ENCODE peak calls at places on chromosomes 1 and 21, in nine cellular contexts. One of them, this sample, is unnamed.

GRCh38 chr1:172909606-172910326 is 141.0 kb downstream of the TNFSF18 start:
- DNase-seq in left ventricle myocardium inferior: no peak
- DNase-seq in CD8-positive, alpha-beta T cell: no peak
- DNase-seq in upper lobe of right lung: no peak
- DNase-seq in tibial nerve: no peak
- DNase-seq in HCT116: no peak
- DNase-seq in lung: no peak
- DNase-seq in heart right ventricle: no peak
- DNase-seq in tibial artery: no peak
- DNase-seq in this sample: no peak

GRCh38 chr1:117584181-117584580 is 21.7 kb upstream of the TENT5C start:
- DNase-seq in tibial nerve: no peak
- DNase-seq in CD8-positive, alpha-beta T cell: no peak
- DNase-seq in lung: no peak
- DNase-seq in HCT116: no peak
- DNase-seq in tibial artery: peak; percentile 1
- DNase-seq in upper lobe of right lung: no peak
- DNase-seq in heart right ventricle: no peak
- DNase-seq in left ventricle myocardium inferior: no peak
- DNase-seq in this sample: no peak

GRCh38 chr1:155184351-155184811 is 10.7 kb downstream of the TRIM46 start:
- DNase-seq in left ventricle myocardium inferior: no peak
- DNase-seq in lung: no peak
- DNase-seq in tibial artery: no peak
- DNase-seq in tibial nerve: no peak
- DNase-seq in upper lobe of right lung: no peak
- DNase-seq in CD8-positive, alpha-beta T cell: no peak
- DNase-seq in heart right ventricle: no peak
- DNase-seq in HCT116: no peak
- DNase-seq in this sample: no peak

GRCh38 chr1:214427871-214428277 is 123.5 kb downstream of the PTPN14 start:
- DNase-seq in upper lobe of right lung: no peak
- DNase-seq in CD8-positive, alpha-beta T cell: peak; percentile 72
- DNase-seq in left ventricle myocardium inferior: no peak
- DNase-seq in tibial artery: no peak
- DNase-seq in lung: no peak
- DNase-seq in tibial nerve: no peak
- DNase-seq in heart right ventricle: no peak
- DNase-seq in HCT116: peak; percentile 77
- DNase-seq in this sample: peak; percentile 81

GRCh38 chr1:162136760-162137537 is 67.5 kb downstream of the NOS1AP start:
- DNase-seq in tibial artery: no peak
- DNase-seq in left ventricle myocardium inferior: no peak
- DNase-seq in upper lobe of right lung: no peak
- DNase-seq in lung: no peak
- DNase-seq in CD8-positive, alpha-beta T cell: no peak
- DNase-seq in tibial nerve: no peak
- DNase-seq in HCT116: peak; percentile 43
- DNase-seq in heart right ventricle: no peak
- DNase-seq in this sample: no peak

GRCh38 chr1:224542783-224543440 is 73.2 kb upstream of the CNIH3 start:
- DNase-seq in left ventricle myocardium inferior: no peak
- DNase-seq in HCT116: peak; percentile 84
- DNase-seq in tibial nerve: no peak
- DNase-seq in upper lobe of right lung: no peak
- DNase-seq in CD8-positive, alpha-beta T cell: no peak
- DNase-seq in tibial artery: no peak
- DNase-seq in lung: no peak
- DNase-seq in heart right ventricle: no peak
- DNase-seq in this sample: peak; percentile 93

GRCh38 chr21:14988760-14989159 is 76.0 kb downstream of the NRIP1 start:
- DNase-seq in tibial nerve: no peak
- DNase-seq in lung: no peak
- DNase-seq in HCT116: no peak
- DNase-seq in CD8-positive, alpha-beta T cell: no peak
- DNase-seq in upper lobe of right lung: no peak
- DNase-seq in heart right ventricle: no peak
- DNase-seq in left ventricle myocardium inferior: no peak
- DNase-seq in tibial artery: no peak
- DNase-seq in this sample: no peak

GRCh38 chr1:118963456-118964430 is 24.4 kb downstream of the TBX15 start:
- DNase-seq in heart right ventricle: no peak
- DNase-seq in tibial nerve: no peak
- DNase-seq in left ventricle myocardium inferior: no peak
- DNase-seq in CD8-positive, alpha-beta T cell: no peak
- DNase-seq in tibial artery: no peak
- DNase-seq in lung: no peak
- DNase-seq in HCT116: peak; percentile 35
- DNase-seq in upper lobe of right lung: no peak
- DNase-seq in this sample: peak; percentile 26

GRCh38 chr1:44316231-44316759 is 38.8 kb downstream of the ERI3 start:
- DNase-seq in left ventricle myocardium inferior: no peak
- DNase-seq in HCT116: no peak
- DNase-seq in upper lobe of right lung: no peak
- DNase-seq in tibial artery: no peak
- DNase-seq in tibial nerve: no peak
- DNase-seq in lung: no peak
- DNase-seq in CD8-positive, alpha-beta T cell: no peak
- DNase-seq in heart right ventricle: no peak
- DNase-seq in this sample: no peak

GRCh38 chr1:50420689-50421365 is 2.4 kb downstream of the DMRTA2 start:
- DNase-seq in tibial artery: no peak
- DNase-seq in HCT116: no peak
- DNase-seq in CD8-positive, alpha-beta T cell: no peak
- DNase-seq in tibial nerve: no peak
- DNase-seq in heart right ventricle: no peak
- DNase-seq in upper lobe of right lung: no peak
- DNase-seq in left ventricle myocardium inferior: no peak
- DNase-seq in lung: no peak
- DNase-seq in this sample: peak; percentile 34

GRCh38 chr1:41109316-41110263 is 88.1 kb upstream of the SLFNL1 start:
- DNase-seq in HCT116: peak; percentile 75
- DNase-seq in tibial nerve: peak; percentile 32
- DNase-seq in CD8-positive, alpha-beta T cell: no peak
- DNase-seq in heart right ventricle: no peak
- DNase-seq in left ventricle myocardium inferior: no peak
- DNase-seq in lung: peak; percentile 50
- DNase-seq in upper lobe of right lung: no peak
- DNase-seq in tibial artery: peak; percentile 77
- DNase-seq in this sample: peak; percentile 58

GRCh38 chr1:52771384-52771783 is 45.1 kb downstream of the ZYG11B start:
- DNase-seq in left ventricle myocardium inferior: no peak
- DNase-seq in tibial nerve: no peak
- DNase-seq in CD8-positive, alpha-beta T cell: no peak
- DNase-seq in tibial artery: no peak
- DNase-seq in heart right ventricle: no peak
- DNase-seq in lung: no peak
- DNase-seq in upper lobe of right lung: no peak
- DNase-seq in HCT116: no peak
- DNase-seq in this sample: no peak

GRCh38 chr1:23743287-23744052 is at the start of gene ELOA:
- DNase-seq in tibial artery: peak; percentile 85
- DNase-seq in CD8-positive, alpha-beta T cell: peak; percentile 79
- DNase-seq in HCT116: no peak
- DNase-seq in upper lobe of right lung: peak; percentile 91
- DNase-seq in lung: peak; percentile 74
- DNase-seq in left ventricle myocardium inferior: peak; percentile 79
- DNase-seq in tibial nerve: peak; percentile 31
- DNase-seq in heart right ventricle: peak; percentile 79
- DNase-seq in this sample: peak; percentile 84

GRCh38 chr1:67214420-67215174 is 48.3 kb downstream of the IL23R start:
- DNase-seq in tibial nerve: no peak
- DNase-seq in upper lobe of right lung: no peak
- DNase-seq in HCT116: peak; percentile 19
- DNase-seq in tibial artery: no peak
- DNase-seq in heart right ventricle: no peak
- DNase-seq in left ventricle myocardium inferior: no peak
- DNase-seq in CD8-positive, alpha-beta T cell: peak; percentile 45
- DNase-seq in lung: no peak
- DNase-seq in this sample: peak; percentile 38
- H3K27ac ChIP-seq in tibial nerve: no peak overlapping the region
- H3K27ac ChIP-seq in upper lobe of right lung: no peak overlapping the region
- H3K27ac ChIP-seq in HCT116: no peak overlapping the region
- H3K27ac ChIP-seq in tibial artery: no peak overlapping the region
- H3K27ac ChIP-seq in heart right ventricle: no peak overlapping the region
- H3K27ac ChIP-seq in left ventricle myocardium inferior: no peak overlapping the region
- H3K27ac ChIP-seq in CD8-positive, alpha-beta T cell: no peak overlapping the region
- H3K27ac ChIP-seq in lung: no peak overlapping the region
- H3K27ac ChIP-seq in this sample: no peak overlapping the region

GRCh38 chr1:178133291-178133989 is 39.5 kb downstream of the RASAL2 start:
- DNase-seq in CD8-positive, alpha-beta T cell: no peak
- DNase-seq in HCT116: no peak
- DNase-seq in left ventricle myocardium inferior: no peak
- DNase-seq in upper lobe of right lung: no peak
- DNase-seq in lung: no peak
- DNase-seq in heart right ventricle: no peak
- DNase-seq in tibial nerve: no peak
- DNase-seq in tibial artery: no peak
- DNase-seq in this sample: no peak

GRCh38 chr1:178142806-178143205 is 48.9 kb downstream of the RASAL2 start:
- DNase-seq in lung: no peak
- DNase-seq in tibial artery: no peak
- DNase-seq in tibial nerve: no peak
- DNase-seq in HCT116: no peak
- DNase-seq in heart right ventricle: no peak
- DNase-seq in CD8-positive, alpha-beta T cell: no peak
- DNase-seq in left ventricle myocardium inferior: no peak
- DNase-seq in upper lobe of right lung: no peak
- DNase-seq in this sample: peak; percentile 13

GRCh38 chr1:178134061-178134460 is 40.2 kb downstream of the RASAL2 start:
- DNase-seq in upper lobe of right lung: no peak
- DNase-seq in lung: no peak
- DNase-seq in HCT116: no peak
- DNase-seq in tibial artery: no peak
- DNase-seq in heart right ventricle: no peak
- DNase-seq in CD8-positive, alpha-beta T cell: no peak
- DNase-seq in left ventricle myocardium inferior: no peak
- DNase-seq in tibial nerve: no peak
- DNase-seq in this sample: peak; percentile 53

GRCh38 chr1:178137238-178137637 is 43.3 kb downstream of the RASAL2 start:
- DNase-seq in left ventricle myocardium inferior: no peak
- DNase-seq in lung: no peak
- DNase-seq in tibial nerve: no peak
- DNase-seq in heart right ventricle: no peak
- DNase-seq in HCT116: no peak
- DNase-seq in upper lobe of right lung: no peak
- DNase-seq in tibial artery: no peak
- DNase-seq in CD8-positive, alpha-beta T cell: no peak
- DNase-seq in this sample: no peak
- TF ChIP-seq CTCF in left ventricle myocardium inferior: no peak
- TF ChIP-seq CTCF in lung: no peak
- TF ChIP-seq CTCF in tibial nerve: no peak
- TF ChIP-seq CTCF in heart right ventricle: peak; percentile 40
- TF ChIP-seq CTCF in HCT116: no peak
- TF ChIP-seq CTCF in upper lobe of right lung: no peak
- TF ChIP-seq CTCF in tibial artery: no peak
- TF ChIP-seq CTCF in CD8-positive, alpha-beta T cell: no peak
- TF ChIP-seq CTCF in this sample: no peak

DNA sequence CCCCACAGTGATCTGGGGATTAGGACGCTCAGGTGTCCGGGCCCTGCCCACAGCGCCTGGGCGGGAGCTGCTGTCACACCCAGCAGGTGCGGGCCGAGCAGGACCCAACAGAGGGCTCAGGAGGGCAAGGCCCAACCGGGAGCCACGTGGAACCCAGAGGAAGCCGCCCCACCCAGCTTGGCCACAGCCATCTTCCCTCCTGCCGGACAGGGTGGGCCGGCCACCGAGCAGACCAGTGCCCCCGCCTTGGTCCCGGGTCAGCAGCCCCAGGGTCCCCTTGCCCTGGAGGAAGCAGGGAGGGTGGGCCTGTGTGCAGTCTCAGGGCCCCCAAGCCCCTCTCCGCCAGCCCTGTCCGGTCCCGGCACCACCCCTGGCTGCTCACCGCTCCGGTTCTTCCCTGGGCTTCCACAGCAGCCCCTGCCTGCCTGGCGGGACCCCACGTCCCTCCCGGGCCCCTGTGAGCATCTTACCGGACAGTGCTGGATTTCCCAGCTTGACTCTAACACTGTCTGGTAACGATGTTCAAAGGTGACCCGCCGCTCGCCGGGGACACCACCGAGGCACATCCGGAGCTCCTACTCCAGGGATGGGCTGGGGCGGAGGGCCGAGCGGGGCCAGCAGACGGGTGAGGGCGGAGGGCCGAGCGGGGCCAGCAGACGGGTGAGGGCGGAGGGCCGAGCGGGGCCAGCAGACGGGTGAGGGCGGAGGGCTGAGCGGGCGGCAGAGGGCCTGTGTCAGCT is 6.1 kb upstream of the TTLL10 start:
- DNase-seq in tibial artery: no peak
- DNase-seq in left ventricle myocardium inferior: no peak
- DNase-seq in CD8-positive, alpha-beta T cell: no peak
- DNase-seq in lung: no peak
- DNase-seq in tibial nerve: no peak
- DNase-seq in HCT116: no peak
- DNase-seq in upper lobe of right lung: no peak
- DNase-seq in heart right ventricle: peak; percentile 6
- DNase-seq in this sample: no peak
- H3K27ac ChIP-seq in tibial artery: no peak overlapping the region
- H3K27ac ChIP-seq in left ventricle myocardium inferior: no peak overlapping the region
- H3K27ac ChIP-seq in CD8-positive, alpha-beta T cell: no peak overlapping the region
- H3K27ac ChIP-seq in lung: no peak overlapping the region
- H3K27ac ChIP-seq in tibial nerve: no peak overlapping the region
- H3K27ac ChIP-seq in HCT116: no peak overlapping the region
- H3K27ac ChIP-seq in upper lobe of right lung: no peak overlapping the region
- H3K27ac ChIP-seq in heart right ventricle: no peak overlapping the region
- H3K27ac ChIP-seq in this sample: no peak overlapping the region

DNA sequence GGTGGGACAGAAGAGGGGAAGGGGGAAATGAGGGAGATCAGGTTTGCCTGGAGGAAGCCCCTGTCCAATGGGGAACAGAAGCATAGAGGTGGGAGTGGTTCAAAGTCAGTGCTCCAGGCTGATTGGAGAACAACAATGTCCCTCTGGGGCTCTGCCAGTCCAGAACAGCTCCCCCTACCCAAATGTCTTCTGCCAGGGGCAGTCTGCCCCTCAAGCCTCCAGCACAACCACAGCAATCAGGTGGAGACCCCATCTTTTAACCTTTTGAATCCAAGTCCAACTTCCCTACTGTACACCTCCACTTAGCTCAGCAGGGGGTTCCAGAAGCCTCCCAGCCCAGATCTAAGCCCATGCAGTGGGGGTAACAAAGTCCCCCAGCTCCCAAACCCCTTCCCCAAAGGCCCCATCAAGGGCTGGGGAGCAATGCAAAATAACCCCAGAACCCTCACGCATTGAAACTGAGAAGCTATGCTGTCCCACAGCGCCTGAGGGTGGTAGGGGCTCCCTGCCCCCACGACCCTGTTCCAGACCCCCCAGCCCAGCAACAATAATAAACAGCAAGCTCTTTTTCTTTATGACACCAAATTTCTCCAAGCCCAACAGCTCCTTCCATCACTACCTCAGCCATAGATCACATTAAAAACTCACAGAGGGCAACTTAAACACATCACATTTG is 3.3 kb downstream of the AHDC1 start:
- DNase-seq in tibial nerve: no peak
- DNase-seq in HCT116: no peak
- DNase-seq in tibial artery: no peak
- DNase-seq in CD8-positive, alpha-beta T cell: no peak
- DNase-seq in left ventricle myocardium inferior: no peak
- DNase-seq in lung: no peak
- DNase-seq in upper lobe of right lung: no peak
- DNase-seq in heart right ventricle: no peak
- DNase-seq in this sample: peak; percentile 76
- TF ChIP-seq CTCF in tibial nerve: no peak
- TF ChIP-seq CTCF in HCT116: no peak
- TF ChIP-seq CTCF in tibial artery: no peak
- TF ChIP-seq CTCF in CD8-positive, alpha-beta T cell: no peak
- TF ChIP-seq CTCF in left ventricle myocardium inferior: no peak
- TF ChIP-seq CTCF in lung: no peak
- TF ChIP-seq CTCF in upper lobe of right lung: no peak
- TF ChIP-seq CTCF in heart right ventricle: no peak
- TF ChIP-seq CTCF in this sample: peak; percentile 38